ENCODE peak calls at places on chromosomes 13 and 19, in six cellular contexts. R, D, L, P, S and E are unnamed samples.

GRCh38 chr13:84668637-84669036 is 786.4 kb upstream of the SLITRK1 start:
- DNase-seq in R (no peak), D (no peak), L (no peak), P (no peak), S (no peak), E (no peak)

GRCh38 chr13:112545866-112546265 is 42.1 kb downstream of the TUBGCP3 start:
- DNase-seq in R (no peak), D (no peak), L (peak), P (no peak), S (no peak), E (no peak)

GRCh38 chr19:56133858-56134654 is 7.0 kb upstream of the ZNF444 start:
- DNase-seq in R (peak), D (no peak), L (peak), P (no peak), S (no peak), E (no peak)

GRCh38 chr13:40637644-40638043 is 28.8 kb downstream of the FOXO1 start:
- DNase-seq in R (no peak), D (no peak), L (no peak), P (no peak), S (no peak), E (no peak)

GRCh38 chr19:371501-372160 is 27.0 kb upstream of the MIER2 start:
- DNase-seq in R (no peak), D (no peak), L (peak), P (peak), S (peak), E (peak)

GRCh38 chr13:107563099-107563925 is 652.0 kb downstream of the LIG4 start:
- DNase-seq in R (no peak), D (peak), L (no peak), P (peak), S (no peak), E (no peak)

GRCh38 chr19:56108447-56109195 is 12.5 kb downstream of the ZNF787 start:
- DNase-seq in R (no peak), D (no peak), L (peak), P (no peak), S (no peak), E (no peak)

GRCh38 chr19:10593820-10594637 is 6.9 kb upstream of the AP1M2 start:
- DNase-seq in R (no peak), D (no peak), L (no peak), P (no peak), S (peak), E (peak)

GRCh38 chr19:13830761-13831481 is 35.7 kb downstream of the ZSWIM4 start:
- DNase-seq in R (no peak), D (no peak), L (peak), P (no peak), S (no peak), E (no peak)

GRCh38 chr13:30004204-30004603 is 153.8 kb upstream of the UBL3 start:
- DNase-seq in R (no peak), D (no peak), L (peak), P (no peak), S (no peak), E (no peak)

GRCh38 chr13:86918682-86919081 is 752.5 kb upstream of the SLITRK5 start:
- DNase-seq in R (no peak), D (no peak), L (no peak), P (no peak), S (no peak), E (no peak)

GRCh38 chr13:109592776-109593175 is 193.6 kb downstream of the IRS2 start:
- DNase-seq in R (no peak), D (no peak), L (no peak), P (no peak), S (no peak), E (no peak)

GRCh38 chr13:97231118-97231831 is 9.1 kb downstream of the MBNL2 start:
- DNase-seq in R (no peak), D (no peak), L (peak), P (no peak), S (no peak), E (no peak)

GRCh38 chr19:31658993-31659896 is 310.0 kb upstream of the TSHZ3 start:
- DNase-seq in R (no peak), D (no peak), L (no peak), P (no peak), S (no peak), E (no peak)

GRCh38 chr13:109941951-109942350 is 155.6 kb upstream of the IRS2 start:
- DNase-seq in R (no peak), D (no peak), L (peak), P (no peak), S (no peak), E (no peak)

GRCh38 chr19:18233224-18233825 is 7.1 kb upstream of the PDE4C start:
- DNase-seq in R (peak), D (peak), L (peak), P (peak), S (peak), E (peak)

GRCh38 chr13:76928456-76928855 is 19.9 kb upstream of the ACOD1 start:
- DNase-seq in R (no peak), D (no peak), L (peak), P (no peak), S (no peak), E (no peak)

GRCh38 chr13:25085125-25085742 is 10.7 kb upstream of the PABPC3 start:
- DNase-seq in R (peak), D (peak), L (peak), P (peak), S (peak), E (peak)

GRCh38 chr13:41554626-41555386 is 97.5 kb downstream of the RGCC start:
- DNase-seq in R (no peak), D (no peak), L (no peak), P (no peak), S (peak), E (no peak)

GRCh38 chr13:105908581-105908980 is 626.9 kb downstream of the EFNB2 start:
- DNase-seq in R (no peak), D (no peak), L (no peak), P (no peak), S (no peak), E (peak)

GRCh38 chr13:31598990-31599389 is 140.3 kb upstream of the RXFP2 start:
- DNase-seq in R (no peak), D (no peak), L (no peak), P (no peak), S (no peak), E (no peak)
- TF ChIP-seq EZH2phosphoT487 in R (no peak), D (no peak), L (no peak), P (no peak), S (no peak), E (no peak)

DNA sequence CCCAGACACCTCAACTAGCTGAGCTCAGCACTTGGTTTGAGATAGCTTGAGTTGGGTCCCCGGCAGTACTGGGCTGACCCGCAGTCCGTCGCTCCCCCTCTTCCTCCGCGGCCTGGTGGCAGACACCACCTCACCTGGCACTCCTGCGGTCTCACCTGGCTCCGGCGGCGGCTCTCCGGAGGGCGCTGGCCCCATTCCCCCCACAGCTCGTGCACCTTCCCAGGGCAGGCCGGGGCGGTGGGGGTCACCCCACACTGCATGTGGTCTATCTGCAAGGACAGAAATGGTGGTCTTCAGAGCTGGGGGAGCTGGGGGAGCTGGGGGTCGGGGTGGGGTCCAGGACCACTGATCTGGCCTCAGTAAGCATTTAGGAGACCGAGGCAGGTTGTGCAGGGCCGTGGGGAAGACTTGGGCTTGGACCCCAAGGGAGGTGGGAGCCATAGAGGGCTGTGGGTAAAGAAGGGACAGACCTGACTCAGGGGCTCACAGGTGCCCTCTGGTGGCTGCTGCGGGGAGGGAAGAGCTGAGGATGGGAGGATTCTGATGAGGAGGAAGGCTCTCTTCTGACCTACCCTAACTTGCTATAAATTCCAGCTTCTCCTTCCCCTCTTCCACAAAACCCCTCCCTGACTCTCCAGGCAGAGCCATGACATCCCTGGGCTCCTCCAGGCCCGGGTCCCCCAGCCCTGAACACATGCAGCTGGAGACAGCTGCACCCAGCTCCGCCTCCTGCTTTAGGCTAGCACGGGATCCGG is 6.7 kb upstream of the PLIN4 start:
- DNase-seq in R (peak), D (peak), L (peak), P (peak), S (peak), E (peak)
- TF ChIP-seq EZH2phosphoT487 in R (no peak), D (no peak), L (no peak), P (no peak), S (no peak), E (no peak)

GRCh38 chr19:16714702-16715294 is 4.8 kb upstream of the NWD1 start:
- DNase-seq in R (peak), D (peak), L (peak), P (peak), S (peak), E (no peak)
- TF ChIP-seq EZH2phosphoT487 in R (no peak), D (no peak), L (no peak), P (no peak), S (no peak), E (no peak)

GRCh38 chr19:57668635-57669034 is at the start of gene ZSCAN4:
- DNase-seq in R (no peak), D (no peak), L (no peak), P (no peak), S (no peak), E (no peak)
- TF ChIP-seq EZH2phosphoT487 in R (no peak), D (no peak), L (no peak), P (no peak), S (no peak), E (no peak)

GRCh38 chr19:50712833-50713232 is 6.8 kb downstream of the SHANK1 start:
- DNase-seq in R (no peak), D (no peak), L (no peak), P (no peak), S (peak), E (no peak)
- TF ChIP-seq EZH2phosphoT487 in R (no peak), D (no peak), L (no peak), P (no peak), S (no peak), E (no peak)

DNA sequence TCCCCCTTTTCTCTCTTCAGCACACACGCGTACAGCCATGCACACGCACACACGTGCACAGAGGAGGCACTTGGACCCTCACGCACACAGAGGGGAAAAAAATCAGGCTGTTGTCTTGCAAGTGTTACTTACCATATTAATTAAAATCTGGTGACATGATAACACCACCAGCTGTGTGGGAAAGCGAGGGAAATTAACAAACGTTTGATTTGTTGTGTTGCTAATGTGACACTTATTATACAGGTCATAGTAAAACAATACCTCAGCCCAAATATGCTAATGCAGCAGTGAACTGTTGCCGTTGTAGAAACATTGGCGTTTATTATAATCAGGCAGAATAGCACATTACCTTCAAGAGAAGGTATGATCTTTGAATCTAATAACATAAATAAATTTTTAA is 211.7 kb downstream of the TEX29 start:
- DNase-seq in R (no peak), D (no peak), L (no peak), P (no peak), S (no peak), E (no peak)
- TF ChIP-seq EZH2phosphoT487 in R (no peak), D (no peak), L (no peak), P (no peak), S (no peak), E (no peak)

DNA sequence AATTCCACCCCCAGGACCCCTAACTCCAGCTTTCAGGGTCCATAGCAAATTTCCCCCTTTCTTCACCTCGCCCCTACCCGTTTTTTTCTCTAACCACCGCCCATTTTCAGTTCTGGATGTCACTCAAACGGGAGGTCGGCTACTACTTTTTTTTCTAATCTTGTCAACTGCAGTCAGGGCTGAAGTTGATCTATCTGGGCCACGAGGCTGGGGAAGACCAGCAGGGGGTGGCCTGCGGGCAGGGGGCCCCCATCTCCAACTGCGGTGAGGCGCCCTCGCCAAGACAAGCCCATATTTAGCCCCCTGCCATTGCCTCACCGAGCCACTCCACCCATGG is 748 bp downstream of the LHFPL6 start:
- DNase-seq in R (no peak), D (no peak), L (no peak), P (no peak), S (peak), E (peak)
- TF ChIP-seq EZH2phosphoT487 in R (no peak), D (no peak), L (no peak), P (no peak), S (no peak), E (no peak)

DNA sequence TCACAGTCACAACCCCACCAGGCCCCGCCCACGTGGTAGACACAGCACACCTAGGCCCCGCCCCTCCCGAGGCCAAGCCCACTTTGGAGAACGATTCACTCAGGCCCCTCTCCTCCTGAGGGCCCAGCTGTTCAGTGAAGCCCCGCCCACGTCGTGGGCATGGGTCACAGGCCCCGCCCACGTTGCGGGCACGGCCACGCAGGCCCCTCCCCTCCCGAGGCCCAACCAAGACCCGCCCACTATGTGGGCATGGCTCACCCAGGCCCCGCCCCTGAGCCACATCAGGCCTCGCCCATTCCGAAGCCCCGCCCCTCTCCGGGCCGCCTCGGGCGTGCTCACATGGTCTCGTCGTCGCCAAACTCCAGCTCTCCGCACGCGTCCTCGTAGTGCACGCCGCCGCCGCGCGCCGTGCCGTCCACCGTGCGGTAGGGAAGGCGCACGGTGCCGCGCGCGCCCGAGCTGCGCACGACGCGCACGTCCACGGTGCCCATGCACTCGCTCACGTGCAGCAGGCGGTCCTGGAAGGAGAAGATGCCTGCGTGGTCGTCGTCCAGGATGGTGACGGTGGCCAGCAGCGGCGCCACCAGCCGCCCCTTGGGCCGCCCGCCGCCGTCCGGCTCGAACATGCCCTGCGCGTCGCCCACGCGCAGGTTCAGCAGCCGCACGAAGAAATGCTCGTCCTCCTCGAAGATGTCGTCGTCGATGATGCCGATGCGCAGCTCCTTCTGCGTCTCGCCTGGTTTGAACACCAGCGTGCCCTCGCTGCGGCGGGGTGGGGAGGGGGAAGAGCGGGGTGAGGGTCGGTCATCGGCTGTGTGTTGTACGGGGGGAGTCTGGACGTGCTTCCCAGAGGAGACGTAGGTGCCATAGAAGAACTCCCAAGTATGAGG is 24.0 kb downstream of the SLC8A2 start:
- DNase-seq in R (peak), D (peak), L (peak), P (peak), S (peak), E (no peak)
- TF ChIP-seq EZH2phosphoT487 in R (no peak), D (peak), L (no peak), P (no peak), S (no peak), E (no peak)

GRCh38 chr19:39590265-39590664 is 12.1 kb upstream of the LGALS13 start:
- DNase-seq in R (no peak), D (peak), L (peak), P (no peak), S (no peak), E (peak)
- TF ChIP-seq EZH2phosphoT487 in R (no peak), D (no peak), L (no peak), P (no peak), S (no peak), E (no peak)

DNA sequence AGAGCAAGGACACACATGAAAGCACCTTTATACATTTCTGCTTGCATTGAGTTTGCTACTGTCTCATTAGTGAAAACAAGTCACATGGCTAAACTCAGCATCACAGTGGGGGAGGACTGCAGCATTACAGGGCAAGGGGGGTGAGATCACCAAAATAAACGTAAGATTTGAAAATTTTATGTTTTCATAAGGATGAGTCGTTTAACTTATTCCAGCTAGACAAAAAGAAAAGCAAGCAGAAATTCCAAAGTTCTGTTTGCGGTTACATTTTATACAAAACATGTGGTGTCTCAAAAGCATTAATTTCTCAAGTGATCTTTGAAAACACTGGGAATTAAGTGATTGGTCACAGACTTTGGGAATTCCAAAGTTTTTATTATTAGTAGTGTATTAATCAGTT is 261.4 kb upstream of the RXFP2 start:
- DNase-seq in R (no peak), D (no peak), L (peak), P (no peak), S (no peak), E (no peak)
- TF ChIP-seq EZH2phosphoT487 in R (no peak), D (no peak), L (no peak), P (no peak), S (no peak), E (no peak)